ENCODE peak calls at places on chromosome X, in nine cellular contexts. V is GM23338, R is endothelial cell of umbilical vein, L is fibroblast of lung, Q is DND-41, W is mammary epithelial cell, H is HCT116, A is astrocyte, M is MM.1S. O is an unnamed sample.

GRCh38 chrX:125404667-125405160 is 85.0 kb downstream of the TEX13C start:
- DNase-seq in V (no peak), R (no peak), L (no peak), Q (no peak), W (no peak), H (no peak), A (no peak), M (no peak), O (no peak)

GRCh38 chrX:9102956-9103355 is 69.0 kb upstream of the FAM9B start:
- DNase-seq in V (no peak), R (no peak), L (no peak), Q (no peak), W (no peak), H (no peak), A (no peak), M (no peak), O (no peak)

GRCh38 chrX:147884958-147885357 is 26.8 kb upstream of the FMR1 start:
- DNase-seq in V (no peak), R (no peak), L (no peak), Q (no peak), W (no peak), H (no peak), A (no peak), M (no peak), O (no peak)

GRCh38 chrX:121010218-121010617 is 24.7 kb upstream of the CT47A1 start:
- DNase-seq in V (no peak), R (no peak), L (no peak), Q (no peak), W (no peak), H (no peak), A (peak), M (no peak), O (no peak)

GRCh38 chrX:20378291-20378920 is 111.7 kb upstream of the RPS6KA3 start:
- DNase-seq in V (no peak), R (no peak), L (no peak), Q (no peak), W (peak), H (no peak), A (peak), M (no peak), O (no peak)

GRCh38 chrX:38755319-38755718 is 45.9 kb upstream of the MID1IP1 start:
- DNase-seq in V (no peak), R (no peak), L (no peak), Q (no peak), W (no peak), H (no peak), A (no peak), M (peak), O (no peak)

GRCh38 chrX:50903387-50904027 is 7.0 kb upstream of the BMP15 start:
- DNase-seq in V (peak), R (peak), L (peak), Q (peak), W (peak), H (peak), A (peak), M (peak), O (peak)

GRCh38 chrX:12779534-12779933 is 11.7 kb upstream of the PRPS2 start:
- DNase-seq in V (no peak), R (peak), L (no peak), Q (no peak), W (no peak), H (no peak), A (peak), M (no peak), O (no peak)

GRCh38 chrX:124406294-124407013 is 60.1 kb downstream of the SH2D1A start:
- DNase-seq in V (peak), R (peak), L (peak), Q (peak), W (peak), H (peak), A (peak), M (peak), O (peak)

GRCh38 chrX:129520151-129520550 is 3.1 kb downstream of the SMARCA1 start:
- DNase-seq in V (no peak), R (no peak), L (no peak), Q (no peak), W (no peak), H (no peak), A (no peak), M (no peak), O (no peak)

GRCh38 chrX:15468036-15468435 is 25.1 kb downstream of the PIR start:
- DNase-seq in V (peak), R (peak), L (peak), Q (no peak), W (peak), H (no peak), A (peak), M (no peak), O (peak)

GRCh38 chrX:17967888-17968287 is 106.8 kb upstream of the RAI2 start:
- DNase-seq in V (peak), R (no peak), L (no peak), Q (no peak), W (no peak), H (no peak), A (no peak), M (no peak), O (no peak)

GRCh38 chrX:103688949-103689348 is 2.5 kb upstream of the MORF4L2 start:
- DNase-seq in V (peak), R (peak), L (peak), Q (peak), W (peak), H (no peak), A (peak), M (peak), O (peak)

GRCh38 chrX:106995678-106996077 is 4.3 kb downstream of the MORC4 start:
- DNase-seq in V (no peak), R (no peak), L (no peak), Q (no peak), W (no peak), H (no peak), A (no peak), M (no peak), O (no peak)

GRCh38 chrX:68917799-68918198 is 89.0 kb downstream of the EFNB1 start:
- DNase-seq in V (no peak), R (no peak), L (no peak), Q (no peak), W (no peak), H (no peak), A (no peak), M (no peak), O (no peak)

GRCh38 chrX:71671043-71671829 is 3.9 kb downstream of the LOC101059915 start:
- DNase-seq in V (no peak), R (no peak), L (no peak), Q (peak), W (peak), H (no peak), A (no peak), M (no peak), O (no peak)

GRCh38 chrX:95056901-95057300 is 1382.9 kb downstream of the FAM133A start:
- DNase-seq in V (peak), R (no peak), L (peak), Q (no peak), W (peak), H (no peak), A (peak), M (no peak), O (no peak)

GRCh38 chrX:78375894-78376293 is 48.5 kb upstream of the CYSLTR1 start:
- DNase-seq in V (peak), R (no peak), L (no peak), Q (peak), W (peak), H (no peak), A (no peak), M (peak), O (peak)

GRCh38 chrX:88613338-88613737 is 133.7 kb upstream of the CPXCR1 start:
- DNase-seq in V (peak), R (peak), L (no peak), Q (no peak), W (no peak), H (no peak), A (no peak), M (peak), O (peak)

GRCh38 chrX:3271485-3272186 is 74.8 kb downstream of the MXRA5 start:
- DNase-seq in V (no peak), R (peak), L (peak), Q (no peak), W (peak), H (no peak), A (peak), M (no peak), O (peak)

GRCh38 chrX:153381684-153382532 is 19.2 kb downstream of the PNMA6E start:
- DNase-seq in V (peak), R (peak), L (peak), Q (peak), W (peak), H (no peak), A (peak), M (no peak), O (peak)

GRCh38 chrX:79645749-79646148 is 278.6 kb upstream of the ITM2A start:
- DNase-seq in V (no peak), R (no peak), L (no peak), Q (no peak), W (no peak), H (no peak), A (no peak), M (no peak), O (no peak)

GRCh38 chrX:115592997-115593734 is 32.2 kb downstream of the PLS3 start:
- DNase-seq in V (peak), R (peak), L (peak), Q (no peak), W (peak), H (no peak), A (peak), M (no peak), O (peak)

GRCh38 chrX:47191806-47192401 is 1.7 kb upstream of the UBA1 start:
- DNase-seq in V (no peak), R (no peak), L (no peak), Q (no peak), W (no peak), H (no peak), A (no peak), M (no peak), O (no peak)

GRCh38 chrX:34918856-34919255 is 23.7 kb upstream of the FAM47B start:
- DNase-seq in V (peak), R (peak), L (peak), Q (no peak), W (peak), H (no peak), A (peak), M (no peak), O (peak)

GRCh38 chrX:45769919-45770582 is 569.4 kb upstream of the DIPK2B start:
- DNase-seq in V (no peak), R (peak), L (peak), Q (no peak), W (peak), H (no peak), A (peak), M (no peak), O (peak)

GRCh38 chrX:132714913-132715312 is 226.1 kb upstream of the MBNL3 start:
- DNase-seq in V (no peak), R (no peak), L (no peak), Q (no peak), W (no peak), H (no peak), A (no peak), M (no peak), O (no peak)

GRCh38 chrX:19990519-19991349 is at the start of gene BCLAF3:
- DNase-seq in V (peak), R (peak), L (peak), Q (peak), W (peak), H (peak), A (peak), M (peak), O (peak)

GRCh38 chrX:3176439-3176820 is 135.2 kb downstream of the ARSF start:
- DNase-seq in V (no peak), R (no peak), L (peak), Q (no peak), W (no peak), H (no peak), A (peak), M (no peak), O (no peak)

GRCh38 chrX:50470103-50471031 is at the start of gene DGKK:
- DNase-seq in V (peak), R (no peak), L (no peak), Q (no peak), W (no peak), H (no peak), A (no peak), M (no peak), O (peak)

GRCh38 chrX:131917588-131917987 is 105.5 kb upstream of the STK26 start:
- DNase-seq in V (no peak), R (no peak), L (no peak), Q (no peak), W (no peak), H (no peak), A (no peak), M (no peak), O (no peak)

GRCh38 chrX:101287402-101287801 is 3.7 kb downstream of the TAF7L start:
- DNase-seq in V (peak), R (peak), L (peak), Q (no peak), W (peak), H (peak), A (peak), M (peak), O (peak)

GRCh38 chrX:101417981-101418841 is 10.2 kb downstream of the HNRNPH2 start:
- DNase-seq in V (peak), R (peak), L (peak), Q (no peak), W (no peak), H (no peak), A (peak), M (no peak), O (peak)

GRCh38 chrX:9703406-9703805 is 62.2 kb downstream of the GPR143 start:
- DNase-seq in V (no peak), R (no peak), L (no peak), Q (no peak), W (no peak), H (no peak), A (no peak), M (no peak), O (no peak)

GRCh38 chrX:33205321-33205720 is 6.0 kb downstream of the DMD start:
- DNase-seq in V (no peak), R (no peak), L (no peak), Q (no peak), W (no peak), H (no peak), A (no peak), M (no peak), O (no peak)

GRCh38 chrX:134604701-134605271 is 53.5 kb downstream of the PLAC1 start:
- DNase-seq in V (no peak), R (peak), L (peak), Q (no peak), W (peak), H (peak), A (no peak), M (no peak), O (peak)

GRCh38 chrX:66200855-66201795 is 37.1 kb downstream of the HEPH start:
- DNase-seq in V (peak), R (no peak), L (peak), Q (no peak), W (no peak), H (no peak), A (no peak), M (peak), O (peak)
- TF ChIP-seq CTCF in V (peak), R (no peak), L (peak), Q (peak), W (peak), H (no peak), A (peak), M (peak), O (peak)

DNA sequence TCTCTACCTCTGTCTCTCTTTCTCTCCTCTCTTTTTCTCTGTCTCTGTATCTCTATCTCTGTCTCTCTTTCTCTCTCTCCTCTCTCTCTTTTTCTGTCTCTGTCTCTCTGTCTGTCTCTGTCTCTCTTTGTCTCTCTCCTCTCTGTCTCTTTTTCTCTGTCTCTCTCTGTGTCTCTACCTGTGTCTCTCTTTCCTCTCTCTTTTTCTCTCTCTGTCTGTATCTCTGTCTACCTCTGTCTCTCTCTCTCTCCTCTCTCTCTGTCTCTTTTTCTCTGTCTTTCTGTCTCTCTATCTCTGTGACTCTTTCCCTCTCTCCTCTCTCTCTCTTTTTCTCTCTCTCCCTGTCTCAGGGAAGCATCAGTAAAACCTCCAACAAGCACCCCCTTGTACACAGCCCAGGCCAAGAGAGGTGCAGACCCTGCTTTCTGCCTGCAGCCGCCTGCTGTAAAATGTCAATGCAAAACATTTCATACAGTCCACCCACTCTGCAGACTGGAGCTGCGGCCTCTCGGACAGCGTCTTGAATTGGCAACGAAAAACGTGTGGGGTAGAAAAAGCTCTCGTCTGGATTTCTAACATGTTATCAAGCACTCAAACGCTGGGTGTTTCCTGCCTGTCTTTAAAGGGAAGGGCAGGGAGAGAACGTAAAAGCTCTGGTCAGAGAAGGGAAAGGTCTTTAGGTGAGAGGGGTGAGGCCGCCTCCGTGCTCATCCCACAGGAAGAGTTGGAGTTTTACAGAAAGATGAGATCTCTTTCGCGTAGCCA is 3.7 kb upstream of the SHOX start:
- DNase-seq in V (no peak), R (no peak), L (no peak), Q (no peak), W (no peak), H (no peak), A (no peak), M (no peak), O (no peak)
- TF ChIP-seq EZH2 in V (peak), R (no peak), L (no peak), Q (no peak), W (no peak), H (no peak), A (no peak), M (no peak), O (no peak)

DNA sequence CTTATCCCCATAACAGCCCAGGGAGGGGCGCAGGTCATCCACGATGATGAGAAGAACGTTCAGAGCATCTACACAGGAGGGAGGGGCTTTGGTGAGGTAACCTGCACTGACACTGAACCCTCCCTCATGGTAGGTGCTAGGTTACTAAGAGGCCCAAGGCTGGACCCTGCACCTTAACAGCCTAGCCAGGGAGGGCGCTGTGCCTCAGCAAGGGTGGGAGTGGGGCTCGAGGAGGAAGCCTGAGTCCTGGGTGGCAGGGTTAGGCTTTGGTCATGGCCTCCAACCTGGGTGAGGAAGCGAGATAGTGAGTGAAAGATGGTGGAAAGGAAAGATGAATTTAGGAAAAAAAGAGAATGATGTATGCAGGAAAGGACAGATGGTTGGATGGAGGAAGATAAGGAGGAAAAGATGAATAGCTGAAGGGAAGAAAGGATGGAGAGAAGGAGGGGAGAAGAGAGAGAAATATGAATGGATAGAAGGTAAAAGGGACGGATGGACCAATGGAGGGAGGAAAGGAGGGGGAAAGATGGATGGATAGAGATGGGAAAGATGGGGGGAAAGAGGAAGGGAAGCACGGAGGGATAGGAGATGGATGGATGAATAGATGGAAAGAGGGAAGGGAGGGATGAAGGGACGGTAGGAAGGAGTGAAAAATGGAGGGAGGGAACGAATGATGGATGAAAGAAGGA is 736 bp downstream of the IDS start:
- DNase-seq in V (peak), R (no peak), L (no peak), Q (peak), W (no peak), H (no peak), A (no peak), M (peak), O (peak)
- TF ChIP-seq CTCF in V (peak), R (peak), L (no peak), Q (peak), W (peak), H (no peak), A (no peak), M (peak), O (peak)

DNA sequence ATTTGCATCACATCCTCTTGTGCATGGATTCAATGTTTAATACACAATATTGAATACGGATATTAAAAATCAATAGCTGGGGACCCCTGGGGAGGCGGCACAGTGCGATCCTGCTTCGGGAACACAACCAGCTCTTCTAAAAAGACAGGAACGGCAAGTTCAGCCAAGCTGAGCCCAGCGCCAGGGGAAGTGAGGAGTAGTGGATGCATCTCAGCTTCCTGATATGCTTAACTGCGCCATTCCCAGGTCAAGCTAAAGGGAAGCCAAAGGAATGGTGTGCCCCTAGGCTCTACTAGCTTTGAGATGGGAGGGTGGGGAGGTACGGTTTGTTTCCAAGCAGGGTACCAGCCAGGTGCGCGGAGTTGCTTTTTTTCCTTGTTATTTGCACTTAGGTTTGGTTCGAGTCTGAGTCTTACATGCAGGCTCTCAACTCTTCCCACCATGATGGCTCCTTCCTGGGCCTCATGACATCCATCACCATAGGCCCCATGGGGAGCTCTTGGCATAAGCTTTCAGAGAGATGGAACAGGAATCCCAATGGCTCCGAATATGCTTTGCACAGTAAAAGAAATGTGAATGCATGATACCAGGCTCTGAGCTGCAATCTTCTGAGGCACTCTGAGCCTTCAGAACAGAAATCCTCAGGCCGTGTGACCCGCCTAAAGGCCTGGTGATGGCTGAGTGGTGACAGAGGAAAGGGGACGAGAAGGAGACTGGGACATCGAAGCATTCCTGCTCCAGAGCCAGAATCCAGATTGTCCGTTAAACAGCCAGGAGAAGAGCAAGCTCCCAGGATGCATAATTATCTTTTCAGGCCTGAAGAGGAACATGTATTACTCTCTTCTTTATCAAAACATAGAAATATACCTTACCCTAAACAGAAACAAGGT is 51.8 kb upstream of the BCOR start:
- DNase-seq in V (peak), R (no peak), L (no peak), Q (no peak), W (no peak), H (no peak), A (no peak), M (no peak), O (peak)
- TF ChIP-seq EZH2 in V (no peak), R (no peak), L (no peak), Q (no peak), W (no peak), H (no peak), A (no peak), M (no peak), O (no peak)